ENCODE peak calls at places on chromosomes 12 and 14, in four cellular contexts. D is right cardiac atrium, B is RCC 7860, Q is BJ. Z is an unnamed sample.

GRCh38 chr12:128792398-128792797 is 31.4 kb downstream of the SLC15A4 start:
- DNase-seq in D (no peak), B (no peak), Q (no peak), Z (no peak)

GRCh38 chr14:104866451-104867370 is 1.6 kb downstream of the CEP170B start:
- DNase-seq in D (peak), Q (no peak), B (no peak), Z (no peak)

GRCh38 chr12:85310456-85311076 is 30.5 kb downstream of the ALX1 start:
- DNase-seq in D (no peak), Q (no peak), B (no peak), Z (no peak)

GRCh38 chr14:55701638-55702037 is 121.6 kb downstream of the KTN1 start:
- DNase-seq in Q (no peak), D (no peak), B (peak), Z (peak)

GRCh38 chr12:111268738-111269572 is 99.9 kb downstream of the PHETA1 start:
- DNase-seq in Q (no peak), D (no peak), B (no peak), Z (no peak)

GRCh38 chr14:46717211-46717610 is 65.6 kb upstream of the RPL10L start:
- DNase-seq in Q (no peak), D (no peak), B (no peak), Z (no peak)

GRCh38 chr14:71714225-71714624 is 218.0 kb upstream of the RGS6 start:
- DNase-seq in B (no peak), D (no peak), Q (peak), Z (no peak)

GRCh38 chr12:75727577-75727976 is 216.2 kb upstream of the KRR1 start:
- DNase-seq in B (no peak), Q (no peak), D (no peak), Z (no peak)

GRCh38 chr14:103880334-103880985 is 33.1 kb upstream of the PPP1R13B start:
- DNase-seq in Q (peak), D (peak), B (peak), Z (no peak)

GRCh38 chr12:112987561-112987960 is 9.2 kb downstream of the OAS2 start:
- DNase-seq in Q (no peak), B (no peak), D (no peak), Z (no peak)

GRCh38 chr12:111597731-111598636 is 1.1 kb downstream of the ATXN2 start:
- DNase-seq in B (no peak), Q (no peak), D (peak), Z (no peak)

GRCh38 chr14:60815371-60815770 is 80.8 kb downstream of the MNAT1 start:
- DNase-seq in D (no peak), B (no peak), Q (peak), Z (peak)

GRCh38 chr14:93019367-93019843 is 96.3 kb downstream of the ITPK1 start:
- DNase-seq in D (no peak), Q (no peak), B (no peak), Z (no peak)

GRCh38 chr14:68910540-68910939 is 68.6 kb downstream of the ACTN1 start:
- DNase-seq in D (peak), B (peak), Q (no peak), Z (no peak)

GRCh38 chr12:71455028-71455737 is 15.6 kb downstream of the LGR5 start:
- DNase-seq in D (no peak), B (no peak), Q (no peak), Z (no peak)

GRCh38 chr12:57756406-57757341 is 1.8 kb downstream of the MARCHF9 start:
- DNase-seq in B (no peak), D (peak), Q (no peak), Z (no peak)

GRCh38 chr12:13100610-13100881 is 2.9 kb downstream of the GSG1 start:
- DNase-seq in B (no peak), D (no peak), Q (no peak), Z (no peak)

GRCh38 chr12:121753844-121754264 is 39.6 kb downstream of the RHOF start:
- DNase-seq in Q (no peak), D (peak), B (no peak), Z (no peak)

GRCh38 chr14:94592457-94592856 is 11.2 kb downstream of the SERPINA5 start:
- DNase-seq in Q (no peak), D (no peak), B (no peak), Z (no peak)

GRCh38 chr12:132453361-132454133 is 36.4 kb upstream of the FBRSL1 start:
- DNase-seq in Q (peak), D (peak), B (peak), Z (no peak)

GRCh38 chr12:6667559-6668210 is 4.8 kb upstream of the ING4 start:
- DNase-seq in D (no peak), Q (no peak), B (no peak), Z (no peak)

GRCh38 chr14:55911794-55912193 is 206.4 kb upstream of the PELI2 start:
- DNase-seq in Q (no peak), B (no peak), D (no peak), Z (no peak)

GRCh38 chr12:42969357-42969756 is 379.8 kb upstream of the PRICKLE1 start:
- DNase-seq in B (no peak), Q (no peak), D (peak), Z (no peak)

GRCh38 chr14:52844262-52845060 is 53.1 kb upstream of the GNPNAT1 start:
- DNase-seq in D (peak), Q (no peak), B (no peak), Z (no peak)

GRCh38 chr14:70921669-70922068 is 14.4 kb downstream of the PCNX1 start:
- DNase-seq in D (no peak), B (no peak), Q (no peak), Z (no peak)